ENCODE peak calls at places on chromosomes 5 and 9, in seven cellular contexts. A, Q, T, E, R, F and L are unnamed samples.

GRCh38 chr9:130383979-130384676 is 60.6 kb upstream of the ASS1 start:
- DNase-seq in A (no peak), Q (no peak), T (no peak), E (no peak), R (no peak), F (no peak), L (no peak)

GRCh38 chr5:139415221-139415861 is 11.5 kb upstream of the SPATA24 start:
- DNase-seq in A (peak; percentile 85), Q (no peak), T (no peak), E (peak; percentile 30), R (no peak), F (no peak), L (no peak)

GRCh38 chr5:50646591-50646990 is 19.8 kb upstream of the PARP8 start:
- DNase-seq in A (no peak), Q (no peak), T (no peak), E (no peak), R (no peak), F (no peak), L (no peak)

GRCh38 chr5:143682788-143683419 is 129.1 kb upstream of the HMHB1 start:
- DNase-seq in A (no peak), Q (no peak), T (no peak), E (peak; percentile 28), R (peak; percentile 33), F (no peak), L (no peak)

GRCh38 chr9:2489838-2490314 is 131.7 kb upstream of the VLDLR start:
- DNase-seq in A (no peak), Q (no peak), T (no peak), E (peak; percentile 98), R (no peak), F (no peak), L (no peak)

GRCh38 chr9:14532716-14533115 is 160.5 kb downstream of the ZDHHC21 start:
- DNase-seq in A (no peak), Q (no peak), T (no peak), E (peak; percentile 17), R (no peak), F (no peak), L (no peak)

GRCh38 chr9:61665829-61666228 is 476.0 kb downstream of the SPATA31A7 start:
- DNase-seq in A (peak; percentile 15), Q (peak; percentile 44), T (no peak), E (no peak), R (no peak), F (no peak), L (peak; percentile 72)

GRCh38 chr5:81631124-81631523 is 119.8 kb downstream of the SSBP2 start:
- DNase-seq in A (no peak), Q (no peak), T (no peak), E (no peak), R (peak; percentile 63), F (peak; percentile 23), L (no peak)

GRCh38 chr5:102975457-102976182 is 144.3 kb downstream of the GIN1 start:
- DNase-seq in A (no peak), Q (no peak), T (no peak), E (peak; percentile 68), R (no peak), F (no peak), L (no peak)

GRCh38 chr5:125521289-125521688 is 774.9 kb upstream of the ZNF608 start:
- DNase-seq in A (no peak), Q (no peak), T (no peak), E (no peak), R (no peak), F (no peak), L (no peak)

GRCh38 chr5:17255471-17256016 is 38.1 kb downstream of the BASP1 start:
- DNase-seq in A (no peak), Q (no peak), T (no peak), E (peak; percentile 25), R (no peak), F (peak; percentile 27), L (no peak)

GRCh38 chr9:2493578-2493977 is 128.0 kb upstream of the VLDLR start:
- DNase-seq in A (no peak), Q (no peak), T (no peak), E (no peak), R (no peak), F (no peak), L (no peak)

GRCh38 chr9:4538621-4539020 is 48.4 kb downstream of the SLC1A1 start:
- DNase-seq in A (no peak), Q (no peak), T (no peak), E (no peak), R (no peak), F (no peak), L (no peak)

GRCh38 chr5:139880416-139881144 is 85.0 kb downstream of the PSD2 start:
- DNase-seq in A (no peak), Q (peak; percentile 53), T (no peak), E (no peak), R (no peak), F (no peak), L (no peak)

GRCh38 chr5:9423611-9424010 is 122.3 kb downstream of the SEMA5A start:
- DNase-seq in A (no peak), Q (no peak), T (no peak), E (peak; percentile 27), R (no peak), F (no peak), L (no peak)

GRCh38 chr5:180365829-180366228 is 12.7 kb upstream of the GFPT2 start:
- DNase-seq in A (no peak), Q (no peak), T (no peak), E (no peak), R (no peak), F (no peak), L (no peak)

GRCh38 chr5:115343855-115344254 is 47.4 kb upstream of the CCDC112 start:
- DNase-seq in A (no peak), Q (no peak), T (no peak), E (peak; percentile 79), R (no peak), F (no peak), L (no peak)

GRCh38 chr9:70257991-70258691 is 637 bp upstream of the SMC5 start:
- DNase-seq in A (no peak), Q (peak; percentile 92), T (no peak), E (peak; percentile 61), R (no peak), F (no peak), L (peak; percentile 92)

GRCh38 chr5:136598901-136599300 is 233.6 kb upstream of the TRPC7 start:
- DNase-seq in A (no peak), Q (no peak), T (no peak), E (peak; percentile 16), R (no peak), F (no peak), L (no peak)